ENCODE peak calls at places on chromosomes 6 and 20, in five cellular contexts. One of them, this sample, is unnamed.

GRCh38 chr6:14412026-14412425 is 294.5 kb downstream of the CD83 start:
- DNase-seq in IMR-90: no peak
- DNase-seq in neuronal stem cell: no peak
- DNase-seq in mesendoderm: no peak
- DNase-seq in H9: no peak
- DNase-seq in this sample: no peak

GRCh38 chr6:135411339-135411738 is 86.2 kb downstream of the AHI1 start:
- DNase-seq in IMR-90: no peak
- DNase-seq in neuronal stem cell: no peak
- DNase-seq in mesendoderm: no peak
- DNase-seq in H9: no peak
- DNase-seq in this sample: peak

GRCh38 chr6:127582777-127583462 is 5.9 kb downstream of the C6orf58 start:
- DNase-seq in IMR-90: peak
- DNase-seq in neuronal stem cell: no peak
- DNase-seq in mesendoderm: no peak
- DNase-seq in H9: no peak
- DNase-seq in this sample: peak

GRCh38 chr6:108735310-108735990 is 112.8 kb upstream of the ARMC2 start:
- DNase-seq in IMR-90: no peak
- DNase-seq in neuronal stem cell: no peak
- DNase-seq in mesendoderm: no peak
- DNase-seq in H9: no peak
- DNase-seq in this sample: no peak

GRCh38 chr6:111480988-111481830 is 1.8 kb downstream of the REV3L start:
- DNase-seq in IMR-90: peak
- DNase-seq in neuronal stem cell: no peak
- DNase-seq in mesendoderm: no peak
- DNase-seq in H9: no peak
- DNase-seq in this sample: peak

GRCh38 chr6:1329708-1330107 is 17.8 kb downstream of the FOXQ1 start:
- DNase-seq in IMR-90: no peak
- DNase-seq in neuronal stem cell: no peak
- DNase-seq in mesendoderm: no peak
- DNase-seq in H9: no peak
- DNase-seq in this sample: no peak

GRCh38 chr6:13262302-13263006 is 65.9 kb downstream of the TBC1D7 start:
- DNase-seq in IMR-90: no peak
- DNase-seq in neuronal stem cell: no peak
- DNase-seq in mesendoderm: no peak
- DNase-seq in H9: no peak
- DNase-seq in this sample: no peak

GRCh38 chr20:11995750-11996567 is 78.3 kb downstream of the BTBD3 start:
- DNase-seq in IMR-90: peak
- DNase-seq in neuronal stem cell: no peak
- DNase-seq in mesendoderm: no peak
- DNase-seq in H9: no peak
- DNase-seq in this sample: no peak

GRCh38 chr6:159180001-159180400 is 10.8 kb downstream of the FNDC1 start:
- DNase-seq in IMR-90: peak
- DNase-seq in neuronal stem cell: no peak
- DNase-seq in mesendoderm: no peak
- DNase-seq in H9: no peak
- DNase-seq in this sample: no peak

GRCh38 chr6:51382838-51383237 is 564.2 kb downstream of the TFAP2B start:
- DNase-seq in IMR-90: no peak
- DNase-seq in neuronal stem cell: no peak
- DNase-seq in mesendoderm: no peak
- DNase-seq in H9: no peak
- DNase-seq in this sample: no peak

GRCh38 chr20:62691485-62691884 is 17.2 kb upstream of the NTSR1 start:
- DNase-seq in IMR-90: no peak
- DNase-seq in neuronal stem cell: no peak
- DNase-seq in mesendoderm: no peak
- DNase-seq in H9: no peak
- DNase-seq in this sample: no peak

GRCh38 chr20:63750807-63751470 is 11.4 kb downstream of the SLC2A4RG start:
- DNase-seq in IMR-90: no peak
- DNase-seq in neuronal stem cell: no peak
- DNase-seq in mesendoderm: no peak
- DNase-seq in H9: peak
- DNase-seq in this sample: no peak

GRCh38 chr6:34027939-34028441 is 117.9 kb downstream of the GRM4 start:
- DNase-seq in IMR-90: no peak
- DNase-seq in neuronal stem cell: no peak
- DNase-seq in mesendoderm: no peak
- DNase-seq in H9: no peak
- DNase-seq in this sample: no peak

GRCh38 chr6:108360919-108361311 is 66.1 kb downstream of the AFG1L start:
- DNase-seq in IMR-90: no peak
- DNase-seq in neuronal stem cell: no peak
- DNase-seq in mesendoderm: no peak
- DNase-seq in H9: no peak
- DNase-seq in this sample: no peak

GRCh38 chr20:45404438-45404837 is 3.7 kb upstream of the DBNDD2 start:
- DNase-seq in IMR-90: no peak
- DNase-seq in neuronal stem cell: no peak
- DNase-seq in mesendoderm: no peak
- DNase-seq in H9: no peak
- DNase-seq in this sample: no peak

GRCh38 chr6:126381498-126381897 is 41.6 kb downstream of the CENPW start:
- DNase-seq in IMR-90: no peak
- DNase-seq in neuronal stem cell: no peak
- DNase-seq in mesendoderm: no peak
- DNase-seq in H9: no peak
- DNase-seq in this sample: no peak

GRCh38 chr6:49370518-49370917 is 92.5 kb downstream of the MMUT start:
- DNase-seq in IMR-90: no peak
- DNase-seq in neuronal stem cell: no peak
- DNase-seq in mesendoderm: no peak
- DNase-seq in H9: no peak
- DNase-seq in this sample: no peak

GRCh38 chr6:4820704-4821276 is 44.6 kb downstream of the CDYL start:
- DNase-seq in IMR-90: peak
- DNase-seq in neuronal stem cell: no peak
- DNase-seq in mesendoderm: no peak
- DNase-seq in H9: no peak
- DNase-seq in this sample: no peak

GRCh38 chr6:107657755-107658461 is 166.2 kb downstream of the SCML4 start:
- DNase-seq in IMR-90: peak
- DNase-seq in neuronal stem cell: no peak
- DNase-seq in mesendoderm: no peak
- DNase-seq in H9: peak
- DNase-seq in this sample: peak

GRCh38 chr6:24796616-24797290 is 2.0 kb downstream of the ARMH2 start:
- DNase-seq in IMR-90: no peak
- DNase-seq in neuronal stem cell: no peak
- DNase-seq in mesendoderm: peak
- DNase-seq in H9: no peak
- DNase-seq in this sample: no peak

GRCh38 chr6:15770347-15771143 is 107.7 kb upstream of the DTNBP1 start:
- DNase-seq in IMR-90: peak
- DNase-seq in neuronal stem cell: no peak
- DNase-seq in mesendoderm: peak
- DNase-seq in H9: no peak
- DNase-seq in this sample: peak

GRCh38 chr6:17725083-17725482 is 18.4 kb upstream of the NUP153 start:
- DNase-seq in IMR-90: peak
- DNase-seq in neuronal stem cell: no peak
- DNase-seq in mesendoderm: peak
- DNase-seq in H9: peak
- DNase-seq in this sample: peak

GRCh38 chr6:17091122-17091521 is 10.7 kb upstream of the STMND1 start:
- DNase-seq in IMR-90: peak
- DNase-seq in neuronal stem cell: no peak
- DNase-seq in mesendoderm: no peak
- DNase-seq in H9: no peak
- DNase-seq in this sample: peak

GRCh38 chr6:79868098-79868722 is 79.1 kb downstream of the ELOVL4 start:
- DNase-seq in IMR-90: peak
- DNase-seq in neuronal stem cell: peak
- DNase-seq in mesendoderm: peak
- DNase-seq in H9: peak
- DNase-seq in this sample: peak

GRCh38 chr6:33670971-33671370 is 40.5 kb downstream of the UQCC2 start:
- DNase-seq in IMR-90: no peak
- DNase-seq in neuronal stem cell: no peak
- DNase-seq in mesendoderm: no peak
- DNase-seq in H9: peak
- DNase-seq in this sample: no peak

GRCh38 chr6:152959333-152959732 is 23.5 kb downstream of the FBXO5 start:
- DNase-seq in IMR-90: no peak
- DNase-seq in neuronal stem cell: no peak
- DNase-seq in mesendoderm: no peak
- DNase-seq in H9: no peak
- DNase-seq in this sample: no peak

GRCh38 chr6:38750968-38751615 is 36.0 kb downstream of the DNAH8 start:
- DNase-seq in IMR-90: no peak
- DNase-seq in neuronal stem cell: no peak
- DNase-seq in mesendoderm: no peak
- DNase-seq in H9: no peak
- DNase-seq in this sample: no peak

DNA sequence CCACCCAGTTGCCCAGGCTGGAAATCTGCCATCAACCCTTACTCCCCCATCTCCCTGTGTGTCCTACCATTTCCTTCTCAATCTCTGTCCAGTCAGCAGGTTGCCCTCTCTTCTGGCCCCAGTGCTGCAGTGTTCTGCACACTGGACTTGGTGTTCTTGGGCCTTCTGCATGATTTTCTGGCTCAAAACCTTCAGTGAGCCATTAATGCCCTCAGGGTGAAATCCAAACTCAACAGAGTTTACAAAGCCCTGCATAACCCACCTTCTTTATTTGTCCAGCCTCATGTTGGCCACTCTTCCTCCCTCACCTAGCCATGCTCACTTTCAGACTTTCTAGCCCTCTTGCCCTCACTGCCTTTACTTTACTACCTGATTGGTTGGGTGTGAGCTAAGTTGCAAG is 5.0 kb upstream of the GSTA3 start:
- DNase-seq in IMR-90: no peak
- DNase-seq in neuronal stem cell: no peak
- DNase-seq in mesendoderm: no peak
- DNase-seq in H9: no peak
- DNase-seq in this sample: no peak
- H3K23ac ChIP-seq in IMR-90: no peak
- H3K23ac ChIP-seq in neuronal stem cell: no peak
- H3K23ac ChIP-seq in mesendoderm: no peak
- H3K23ac ChIP-seq in H9: no peak
- H3K23ac ChIP-seq in this sample: no peak

DNA sequence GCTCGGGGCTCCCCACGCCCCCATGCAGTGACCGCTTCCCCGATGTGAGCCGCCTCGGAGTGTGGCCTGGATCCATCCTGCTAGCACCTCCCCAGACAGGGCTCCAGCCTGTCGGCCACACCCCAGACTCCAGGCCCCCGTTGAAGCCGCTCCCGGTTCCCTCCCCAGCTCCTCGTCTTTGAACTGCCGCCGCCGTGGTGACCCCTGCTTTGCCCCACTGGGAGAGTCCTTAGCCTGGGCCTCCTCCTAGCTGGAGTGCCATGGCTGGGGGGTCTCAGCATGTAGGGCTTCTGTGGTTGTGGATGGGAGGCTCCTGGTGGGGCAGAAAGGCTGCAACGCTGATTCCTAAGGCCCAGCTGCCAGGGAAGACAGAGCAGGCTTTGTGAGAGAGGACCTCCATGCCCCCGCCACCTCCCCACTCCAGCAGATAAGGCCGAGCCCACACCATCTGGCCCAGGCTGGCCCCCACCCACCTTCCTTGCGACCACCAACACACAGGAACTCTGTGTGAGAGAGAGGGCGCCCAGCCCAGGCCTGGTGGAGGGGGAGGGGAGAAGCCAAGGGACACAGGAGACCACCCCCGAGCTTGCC is 11.4 kb downstream of the FOXS1 start:
- DNase-seq in IMR-90: no peak
- DNase-seq in neuronal stem cell: no peak
- DNase-seq in mesendoderm: no peak
- DNase-seq in H9: no peak
- DNase-seq in this sample: no peak
- H2BK5ac ChIP-seq in IMR-90: no peak
- H2BK5ac ChIP-seq in neuronal stem cell: peak
- H2BK5ac ChIP-seq in mesendoderm: no peak
- H2BK5ac ChIP-seq in H9: no peak
- H2BK5ac ChIP-seq in this sample: no peak

DNA sequence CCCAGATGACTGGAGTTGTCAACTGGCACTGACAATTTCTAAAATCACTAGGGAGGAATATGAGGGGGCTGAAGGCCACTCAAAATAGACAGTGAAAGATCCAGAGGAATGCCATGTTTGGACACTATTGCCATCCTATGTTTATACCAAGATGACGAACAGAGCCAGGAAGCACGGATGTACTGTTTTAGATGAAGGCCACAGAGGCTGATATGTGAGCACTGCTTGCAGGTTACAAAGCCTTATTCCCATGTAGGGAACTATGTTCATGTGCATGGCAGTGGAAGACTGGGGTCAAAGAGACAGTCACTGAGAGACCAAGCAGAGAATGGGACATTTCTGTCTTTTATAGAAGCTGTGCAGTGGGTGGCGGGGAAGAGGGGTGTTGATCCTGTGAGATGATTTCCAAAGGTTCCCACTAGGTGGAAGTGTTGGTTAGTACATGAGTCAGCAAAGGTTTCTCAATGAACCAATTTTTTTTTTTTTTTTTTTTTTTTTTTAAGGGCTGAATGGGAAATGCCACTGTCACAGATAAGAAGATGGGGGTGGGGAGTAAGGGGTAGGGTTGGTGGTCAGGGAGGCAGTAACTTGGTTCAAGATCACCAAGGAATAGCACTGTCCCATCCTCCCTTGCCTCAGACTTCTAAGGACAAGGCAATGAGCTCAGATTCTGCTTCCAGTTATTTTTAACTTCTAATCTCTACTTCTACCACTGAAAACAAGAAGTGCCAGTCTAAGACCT is 46.7 kb upstream of the MOCS1 start:
- DNase-seq in IMR-90: peak
- DNase-seq in neuronal stem cell: peak
- DNase-seq in mesendoderm: peak
- DNase-seq in H9: peak
- DNase-seq in this sample: peak
- H3K23ac ChIP-seq in IMR-90: no peak
- H3K23ac ChIP-seq in neuronal stem cell: no peak
- H3K23ac ChIP-seq in mesendoderm: no peak
- H3K23ac ChIP-seq in H9: no peak
- H3K23ac ChIP-seq in this sample: no peak

GRCh38 chr6:2934057-2934456 is 30.9 kb upstream of the SERPINB9 start:
- DNase-seq in IMR-90: no peak
- DNase-seq in neuronal stem cell: no peak
- DNase-seq in mesendoderm: no peak
- DNase-seq in H9: no peak
- DNase-seq in this sample: no peak

GRCh38 chr6:2935566-2936291 is 32.6 kb upstream of the SERPINB9 start:
- DNase-seq in IMR-90: no peak
- DNase-seq in neuronal stem cell: no peak
- DNase-seq in mesendoderm: no peak
- DNase-seq in H9: peak
- DNase-seq in this sample: no peak

GRCh38 chr6:2931055-2931454 is 27.9 kb upstream of the SERPINB9 start:
- DNase-seq in IMR-90: no peak
- DNase-seq in neuronal stem cell: no peak
- DNase-seq in mesendoderm: no peak
- DNase-seq in H9: no peak
- DNase-seq in this sample: no peak

GRCh38 chr6:2937627-2938003 is 33.8 kb downstream of the SERPINB6 start:
- DNase-seq in IMR-90: no peak
- DNase-seq in neuronal stem cell: no peak
- DNase-seq in mesendoderm: no peak
- DNase-seq in H9: no peak
- DNase-seq in this sample: no peak

GRCh38 chr6:2931970-2932748 is 29.1 kb upstream of the SERPINB9 start:
- DNase-seq in IMR-90: peak
- DNase-seq in neuronal stem cell: peak
- DNase-seq in mesendoderm: peak
- DNase-seq in H9: peak
- DNase-seq in this sample: peak
- H2BK5ac ChIP-seq in IMR-90: no peak
- H2BK5ac ChIP-seq in neuronal stem cell: no peak
- H2BK5ac ChIP-seq in mesendoderm: no peak
- H2BK5ac ChIP-seq in H9: no peak
- H2BK5ac ChIP-seq in this sample: no peak

This sample was measured in mesenchymal stem cell.